ENCODE peak calls at places on chromosomes 13 and 19, in five cellular contexts. Z, D, A, Y and R are unnamed samples.

GRCh38 chr13:39016789-39017188 is 21.1 kb downstream of the PROSER1 start:
- DNase-seq in Z (no peak), D (no peak), A (no peak), Y (peak), R (no peak)

GRCh38 chr13:28542804-28543203 is 47.9 kb upstream of the FLT1 start:
- DNase-seq in Z (no peak), D (no peak), A (no peak), Y (no peak), R (no peak)

GRCh38 chr13:85798999-85799646 is at the start of gene SLITRK6:
- DNase-seq in Z (no peak), D (no peak), A (peak), Y (no peak), R (no peak)

GRCh38 chr13:107185889-107186288 is 618.0 kb upstream of the ARGLU1 start:
- DNase-seq in Z (no peak), D (no peak), A (no peak), Y (no peak), R (no peak)

GRCh38 chr13:107157272-107157671 is 589.3 kb upstream of the ARGLU1 start:
- DNase-seq in Z (no peak), D (no peak), A (no peak), Y (no peak), R (no peak)

GRCh38 chr19:40381321-40381720 is 8.7 kb downstream of the HIPK4 start:
- DNase-seq in Z (no peak), D (no peak), A (no peak), Y (no peak), R (no peak)

GRCh38 chr19:38142176-38143035 is 81.6 kb downstream of the DPF1 start:
- DNase-seq in Z (no peak), D (peak), A (no peak), Y (peak), R (no peak)

GRCh38 chr13:32206097-32206740 is 108.9 kb downstream of the ZAR1L start:
- DNase-seq in Z (no peak), D (no peak), A (no peak), Y (no peak), R (no peak)

GRCh38 chr13:97933736-97934135 is 19.7 kb upstream of the IPO5 start:
- DNase-seq in Z (no peak), D (no peak), A (no peak), Y (no peak), R (no peak)

GRCh38 chr19:6048808-6049405 is 61.4 kb downstream of the RFX2 start:
- DNase-seq in Z (peak), D (peak), A (no peak), Y (peak), R (peak)

GRCh38 chr19:38862321-38863059 is 12.7 kb upstream of the HNRNPL start:
- DNase-seq in Z (no peak), D (no peak), A (peak), Y (no peak), R (no peak)

GRCh38 chr13:46615888-46616531 is 63.0 kb downstream of the LRCH1 start:
- DNase-seq in Z (no peak), D (no peak), A (no peak), Y (no peak), R (no peak)

GRCh38 chr19:58218899-58219298 is 9.8 kb upstream of the ZNF544 start:
- DNase-seq in Z (no peak), D (peak), A (no peak), Y (no peak), R (no peak)

GRCh38 chr13:40388617-40389016 is 277.8 kb downstream of the FOXO1 start:
- DNase-seq in Z (no peak), D (peak), A (no peak), Y (peak), R (no peak)

GRCh38 chr19:35642798-35643254 is 1.3 kb downstream of the ETV2 start:
- DNase-seq in Z (no peak), D (no peak), A (no peak), Y (no peak), R (no peak)

GRCh38 chr19:1507192-1507660 is 5.6 kb downstream of the ADAMTSL5 start:
- DNase-seq in Z (no peak), D (no peak), A (no peak), Y (no peak), R (no peak)

GRCh38 chr13:34155931-34156607 is 338.1 kb downstream of the RFC3 start:
- DNase-seq in Z (no peak), D (no peak), A (peak), Y (no peak), R (no peak)

GRCh38 chr19:13505761-13506549 is at the start of gene CACNA1A:
- DNase-seq in Z (no peak), D (no peak), A (no peak), Y (peak), R (no peak)

GRCh38 chr13:112159575-112160547 is 92.9 kb downstream of the SOX1 start:
- DNase-seq in Z (no peak), D (no peak), A (no peak), Y (no peak), R (peak)

GRCh38 chr13:82803341-82803740 is 1078.9 kb downstream of the SLITRK1 start:
- DNase-seq in Z (no peak), D (no peak), A (peak), Y (no peak), R (no peak)

GRCh38 chr13:33692531-33692930 is 125.4 kb upstream of the RFC3 start:
- DNase-seq in Z (no peak), D (no peak), A (no peak), Y (no peak), R (no peak)

GRCh38 chr13:101451641-101452040 is 834 bp upstream of the ITGBL1 start:
- DNase-seq in Z (no peak), D (no peak), A (no peak), Y (no peak), R (no peak)

GRCh38 chr19:36089847-36090246 is 21.1 kb upstream of the OVOL3 start:
- DNase-seq in Z (no peak), D (no peak), A (no peak), Y (no peak), R (no peak)

GRCh38 chr19:3555653-3556422 is 1.5 kb downstream of the MFSD12 start:
- DNase-seq in Z (peak), D (no peak), A (no peak), Y (no peak), R (no peak)
- TF ChIP-seq CTCF in Z (no peak), D (no peak), A (no peak), Y (no peak), R (no peak)

DNA sequence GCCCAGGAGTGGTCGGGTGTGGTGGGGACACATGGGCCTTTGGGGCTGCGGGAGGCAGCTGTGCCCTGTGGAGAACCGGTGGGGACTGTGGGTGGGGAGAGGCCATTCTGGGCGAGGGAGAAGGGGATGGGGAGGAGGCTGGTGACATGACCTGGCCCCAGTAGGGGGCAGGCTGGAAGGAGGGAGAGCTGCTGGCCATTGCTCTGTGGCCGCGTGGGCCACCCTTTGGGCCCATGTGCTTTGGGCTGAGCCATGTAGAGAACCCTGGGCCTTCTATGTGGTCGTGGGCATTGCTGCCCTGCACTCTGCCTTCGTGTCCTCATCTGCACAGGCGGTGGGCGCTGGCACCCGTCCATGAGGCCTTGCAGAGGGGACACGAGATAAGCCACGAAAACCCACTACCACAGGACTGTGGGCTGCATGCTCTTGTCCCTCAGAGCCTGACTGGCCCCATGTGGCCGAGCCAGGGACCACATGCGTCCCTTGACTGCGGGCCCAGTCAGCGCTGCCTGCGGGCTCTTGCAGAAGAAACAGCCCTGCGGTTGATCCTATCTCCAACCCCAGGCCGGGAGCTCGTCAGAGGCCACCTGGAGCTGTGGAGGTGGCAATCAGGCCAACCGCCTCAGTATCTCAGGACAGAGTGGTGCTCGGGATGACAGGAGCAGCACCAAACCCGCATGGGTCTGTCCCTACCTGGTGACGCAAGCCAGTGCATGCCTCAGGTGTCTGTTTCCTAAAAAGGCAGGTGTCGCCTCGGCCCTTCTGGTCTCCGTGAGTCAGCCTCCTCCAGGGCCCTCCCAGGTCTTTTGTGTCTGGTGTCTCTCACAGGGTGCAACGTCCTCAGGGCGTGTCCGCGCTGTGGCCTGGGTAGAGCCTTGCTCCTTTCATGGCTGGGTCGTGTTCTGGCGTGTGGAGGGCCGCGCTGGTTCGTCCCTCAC is 14.3 kb downstream of the FZR1 start:
- DNase-seq in Z (no peak), D (no peak), A (no peak), Y (no peak), R (no peak)
- TF ChIP-seq CTCF in Z (no peak), D (no peak), A (no peak), Y (no peak), R (peak)

GRCh38 chr19:16091546-16092475 is 15.5 kb downstream of the TPM4 start:
- DNase-seq in Z (no peak), D (no peak), A (no peak), Y (no peak), R (no peak)
- TF ChIP-seq CTCF in Z (no peak), D (no peak), A (no peak), Y (no peak), R (no peak)

GRCh38 chr19:48720613-48721296 is 1.2 kb upstream of the MAMSTR start:
- DNase-seq in Z (peak), D (peak), A (peak), Y (peak), R (peak)
- TF ChIP-seq CTCF in Z (no peak), D (no peak), A (no peak), Y (no peak), R (no peak)

DNA sequence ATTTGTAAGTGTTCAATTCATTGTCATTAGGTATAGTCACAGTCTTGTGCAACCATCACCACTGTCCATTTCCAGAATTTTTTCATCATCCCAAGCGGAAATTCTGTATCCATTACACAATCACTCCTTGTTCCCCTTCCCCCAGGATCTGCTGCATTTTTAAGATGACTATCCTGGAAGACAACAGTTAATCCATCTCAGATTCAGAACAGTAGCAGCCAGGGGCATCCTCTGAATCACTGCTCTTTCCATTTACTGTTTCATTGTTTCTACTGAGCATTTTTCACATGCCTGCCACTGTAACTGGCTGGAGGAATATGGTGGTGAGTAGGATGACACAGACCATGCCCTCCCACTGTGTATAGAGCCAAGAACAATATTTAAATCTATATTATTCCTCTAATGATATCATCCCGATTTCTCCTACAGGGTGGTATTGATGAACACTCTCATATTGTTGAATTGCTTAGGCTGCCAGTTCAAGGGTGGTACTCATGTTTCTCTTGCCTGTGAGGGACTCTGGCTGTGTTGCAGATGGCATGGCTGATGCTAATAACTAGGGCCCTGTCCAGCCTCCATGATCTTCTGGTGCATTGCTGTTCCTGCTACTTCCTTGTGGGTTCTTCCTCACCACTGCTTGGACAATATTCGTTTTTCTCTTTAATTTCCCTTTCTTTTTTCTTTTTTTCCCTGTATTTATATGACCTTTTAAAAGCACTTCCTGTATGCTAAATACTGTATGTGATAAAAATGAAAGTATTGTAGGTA is 59.0 kb downstream of the WDFY2 start:
- DNase-seq in Z (no peak), D (no peak), A (no peak), Y (no peak), R (no peak)
- TF ChIP-seq CTCF in Z (no peak), D (no peak), A (no peak), Y (no peak), R (peak)